ENCODE peak calls at places on chromosomes 5 and 9, in seven cellular contexts. H, N, O, P, K, X and Z are unnamed samples. For H3K4me1, the result is how much of the 10 kb centered on the place peaks cover.

GRCh38 chr9:97307500-97308163 is at the start of gene CCDC180:
- DNase-seq in X (peak), N (no peak), P (no peak), K (no peak), O (no peak), H (no peak), Z (no peak)

GRCh38 chr5:151740336-151740942 is 18.0 kb downstream of the ATOX1 start:
- DNase-seq in K (peak), O (peak), H (no peak), N (peak), X (peak), P (peak), Z (peak)

GRCh38 chr5:132962429-132962928 is 955 bp downstream of the AFF4 start:
- DNase-seq in P (peak), N (no peak), H (no peak), X (no peak), K (no peak), O (peak), Z (no peak)

GRCh38 chr5:15819617-15820016 is 319.6 kb downstream of the FBXL7 start:
- DNase-seq in N (no peak), H (no peak), O (no peak), K (no peak), X (no peak), P (no peak), Z (no peak)

GRCh38 chr5:4862500-4862899 is 277.6 kb upstream of the ADAMTS16 start:
- DNase-seq in K (no peak), N (no peak), O (peak), H (no peak), X (no peak), P (no peak), Z (no peak)

GRCh38 chr9:21056931-21057330 is 20.8 kb downstream of the IFNB1 start:
- DNase-seq in K (no peak), N (no peak), P (no peak), O (peak), X (no peak), H (no peak), Z (no peak)

GRCh38 chr5:176809544-176810083 is 745 bp upstream of the UNC5A start:
- DNase-seq in P (no peak), X (no peak), H (no peak), K (no peak), N (no peak), O (no peak), Z (no peak)

GRCh38 chr9:86707932-86708510 is 239.3 kb downstream of the GAS1 start:
- DNase-seq in X (no peak), O (no peak), N (no peak), H (no peak), P (no peak), K (no peak), Z (no peak)

GRCh38 chr9:126055386-126055785 is 271.2 kb upstream of the MVB12B start:
- DNase-seq in H (no peak), O (peak), P (no peak), N (no peak), X (no peak), K (peak), Z (no peak)

GRCh38 chr9:104779946-104780539 is 16.1 kb downstream of the NIPSNAP3B start:
- DNase-seq in H (no peak), X (no peak), N (no peak), P (peak), K (no peak), O (no peak), Z (no peak)

GRCh38 chr9:111176511-111176910 is 138.2 kb upstream of the LPAR1 start:
- DNase-seq in P (no peak), N (no peak), X (no peak), O (no peak), H (no peak), K (no peak), Z (no peak)

GRCh38 chr5:33501899-33502298 is 61.1 kb downstream of the TARS1 start:
- DNase-seq in H (no peak), K (no peak), P (no peak), O (no peak), N (no peak), X (no peak), Z (no peak)

GRCh38 chr5:3006961-3007551 is 255.6 kb upstream of the IRX2 start:
- DNase-seq in P (no peak), O (no peak), H (no peak), X (no peak), K (no peak), N (no peak), Z (peak)

GRCh38 chr9:101586651-101587050 is 8.1 kb downstream of the PPP3R2 start:
- DNase-seq in O (no peak), P (peak), N (no peak), X (no peak), H (no peak), K (no peak), Z (no peak)

GRCh38 chr5:143262393-143263174 is 140.9 kb downstream of the NR3C1 start:
- DNase-seq in N (no peak), K (no peak), P (no peak), O (peak), H (no peak), X (no peak), Z (no peak)

GRCh38 chr9:35791321-35791921 is at the start of gene NPR2:
- DNase-seq in N (peak), P (no peak), O (peak), H (no peak), X (no peak), K (peak), Z (no peak)

GRCh38 chr5:68033961-68034581 is 181.5 kb upstream of the PIK3R1 start:
- DNase-seq in K (no peak), X (no peak), N (no peak), H (no peak), P (peak), O (peak), Z (no peak)

GRCh38 chr5:113663879-113664278 is 150.4 kb downstream of the YTHDC2 start:
- DNase-seq in X (no peak), O (peak), H (peak), K (no peak), N (no peak), P (peak), Z (no peak)

GRCh38 chr5:61342066-61342465 is 10.0 kb downstream of the ZSWIM6 start:
- DNase-seq in O (peak), P (no peak), X (no peak), K (no peak), N (no peak), H (no peak), Z (no peak)

GRCh38 chr9:115400801-115401200 is 282.8 kb upstream of the TNC start:
- DNase-seq in O (peak), N (no peak), K (no peak), P (no peak), X (no peak), H (no peak), Z (no peak)

GRCh38 chr9:17630531-17630949 is 51.7 kb downstream of the SH3GL2 start:
- DNase-seq in N (no peak), P (no peak), H (no peak), X (no peak), K (no peak), O (no peak), Z (no peak)

GRCh38 chr9:14323969-14324366 is 10.0 kb upstream of the NFIB start:
- DNase-seq in X (no peak), N (no peak), K (no peak), O (no peak), P (no peak), H (no peak), Z (no peak)

GRCh38 chr9:99368341-99369326 is 146.6 kb downstream of the SEC61B start:
- DNase-seq in H (no peak), O (peak), P (peak), K (peak), N (peak), X (no peak), Z (no peak)

GRCh38 chr5:124738751-124739559 is 7.5 kb downstream of the ZNF608 start:
- DNase-seq in N (no peak), K (no peak), P (no peak), H (peak), X (no peak), O (no peak), Z (no peak)

GRCh38 chr5:138466900-138467710 is 1.8 kb downstream of the EGR1 start:
- DNase-seq in O (peak), N (no peak), X (no peak), H (peak), K (no peak), P (peak), Z (no peak)

GRCh38 chr9:104863180-104863883 is 64.6 kb downstream of the ABCA1 start:
- DNase-seq in K (no peak), N (no peak), X (peak), O (peak), H (no peak), P (peak), Z (no peak)

GRCh38 chr5:55535199-55535905 is 588 bp upstream of the PLPP1 start:
- DNase-seq in N (no peak), K (no peak), O (peak), H (peak), X (no peak), P (no peak), Z (no peak)

GRCh38 chr5:159878988-159879471 is 37.3 kb upstream of the ADRA1B start:
- DNase-seq in K (peak), X (peak), H (peak), N (peak), P (peak), O (peak), Z (peak)

GRCh38 chr9:135288941-135289534 is 190.5 kb upstream of the PPP1R26 start:
- DNase-seq in N (peak), P (no peak), K (peak), H (no peak), O (no peak), X (no peak), Z (no peak)

GRCh38 chr9:21747171-21747570 is 55.3 kb upstream of the MTAP start:
- DNase-seq in H (no peak), O (no peak), X (no peak), K (no peak), N (no peak), P (no peak), Z (no peak)

GRCh38 chr9:113556877-113557593 is 93.5 kb downstream of the RGS3 start:
- DNase-seq in K (peak), H (no peak), X (no peak), P (no peak), N (no peak), O (peak), Z (peak)

DNA sequence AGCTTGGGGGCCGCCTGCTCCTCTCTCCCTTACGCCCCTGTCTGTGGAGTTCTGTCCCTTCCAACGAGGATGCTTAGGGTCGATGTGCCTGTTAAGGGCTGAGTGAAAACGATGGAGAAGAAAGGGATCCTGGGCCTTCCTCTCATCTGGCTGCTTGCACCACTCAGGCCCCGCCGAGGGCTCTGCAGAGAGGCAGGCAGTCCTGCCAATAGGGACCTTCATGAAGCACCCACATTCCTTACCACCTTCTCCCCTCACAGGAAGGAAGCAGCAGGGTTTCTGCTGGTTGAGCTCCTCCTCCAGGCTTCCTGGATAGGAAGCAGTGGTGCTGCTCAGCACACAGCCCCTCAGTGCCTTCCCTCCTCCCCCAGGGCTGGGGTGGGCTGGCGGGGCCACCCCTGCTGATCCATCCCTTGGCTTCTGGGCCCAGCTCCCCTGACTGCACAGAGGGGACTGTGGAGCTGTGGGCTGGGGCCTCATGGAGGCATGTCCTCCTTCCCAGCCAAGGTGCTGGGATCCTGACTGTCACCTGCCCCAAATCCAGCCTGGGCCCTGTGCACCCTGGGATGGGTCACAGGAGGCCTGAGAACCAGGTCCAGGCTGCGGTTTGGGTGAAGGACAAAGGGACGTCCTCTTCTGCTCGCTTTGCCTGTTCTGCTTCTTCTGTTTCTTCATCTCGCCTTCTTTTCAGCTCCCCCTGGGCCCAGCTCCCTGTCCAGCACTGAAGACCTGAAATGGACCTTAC is 50.5 kb downstream of the AHRR start:
- DNase-seq in H (no peak), N (no peak), X (no peak), K (no peak), P (peak), O (no peak), Z (peak)
- TF ChIP-seq POLR2A in H (no peak), N (no peak), X (no peak), K (no peak), P (no peak), O (no peak), Z (no peak)

GRCh38 chr5:157271740-157272271 is 5.9 kb downstream of the CYFIP2 start:
- DNase-seq in H (no peak), K (no peak), X (no peak), P (peak), O (no peak), N (peak), Z (no peak)

GRCh38 chr5:157273131-157273556 is 7.2 kb downstream of the CYFIP2 start:
- DNase-seq in X (no peak), K (no peak), N (no peak), O (no peak), H (no peak), P (no peak), Z (no peak)

GRCh38 chr5:157279605-157280239 is 13.8 kb downstream of the CYFIP2 start:
- DNase-seq in H (no peak), X (no peak), N (no peak), P (no peak), K (no peak), O (no peak), Z (no peak)

GRCh38 chr5:157278319-157279037 is 12.6 kb downstream of the CYFIP2 start:
- DNase-seq in K (no peak), N (no peak), P (no peak), H (no peak), X (no peak), O (no peak), Z (no peak)

DNA sequence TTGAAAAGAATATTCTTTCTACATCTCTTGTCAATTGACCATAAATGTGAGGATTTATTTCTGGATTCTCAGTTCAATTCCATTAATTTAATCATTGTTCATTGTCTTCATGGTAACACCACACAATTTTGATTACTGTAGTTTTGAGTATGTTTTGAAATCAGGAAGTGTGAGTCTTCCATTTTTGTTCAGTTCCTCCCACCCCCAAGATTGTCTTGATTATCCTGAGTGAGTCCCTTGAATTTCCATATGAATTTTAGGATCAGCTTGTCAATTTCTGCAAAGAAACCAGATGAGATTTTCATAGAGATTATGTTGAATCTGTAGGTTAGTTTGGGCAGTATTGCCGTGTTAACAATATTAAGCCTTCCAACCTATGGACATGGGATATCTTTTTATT is 9.5 kb downstream of the CYFIP2 start:
- DNase-seq in O (no peak), N (no peak), K (no peak), H (no peak), X (no peak), P (no peak), Z (no peak)
- H3K4me1 ChIP-seq in O (under half), N (under half), K (under half), H (under half), X (under half), P (under half), Z (under half)

DNA sequence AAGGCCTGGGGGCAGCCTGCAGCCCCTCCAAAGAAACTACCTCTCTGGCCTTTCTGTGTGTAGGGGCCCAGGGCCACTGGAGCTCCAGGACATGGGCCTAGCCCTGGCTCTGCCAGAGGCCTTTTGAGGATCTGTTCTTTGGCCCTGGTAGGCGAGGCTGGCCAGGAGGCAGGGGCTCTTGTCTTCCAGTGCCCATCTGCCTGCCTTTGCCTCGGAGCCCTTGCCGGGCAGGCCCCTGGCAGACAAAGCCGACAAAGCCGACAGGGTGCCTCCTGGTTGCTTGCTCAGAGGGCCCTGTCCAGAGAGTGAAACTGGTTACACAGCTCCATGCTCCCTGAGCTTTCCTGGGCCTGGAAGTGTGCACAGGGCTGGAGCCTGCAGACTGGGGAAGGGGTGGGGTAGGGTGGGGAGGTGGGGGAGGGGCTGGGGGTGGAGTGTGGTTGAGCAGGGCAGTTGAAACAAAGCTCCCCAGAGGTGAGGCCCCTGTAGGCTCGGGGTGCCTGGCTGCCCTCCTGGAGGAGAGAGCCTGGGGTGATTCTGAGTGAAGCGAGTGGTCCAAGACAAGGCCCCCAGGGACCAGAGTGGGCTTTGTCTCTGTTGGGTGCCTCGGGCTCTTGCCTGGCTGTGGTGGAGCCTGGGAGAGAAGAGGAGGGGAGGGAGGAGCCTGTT is 29.3 kb downstream of the PTPA start:
- DNase-seq in H (no peak), N (peak), P (peak), O (peak), K (peak), X (no peak), Z (no peak)
- TF ChIP-seq POLR2A in H (no peak), N (no peak), P (peak), O (no peak), K (peak), X (no peak), Z (no peak)

GRCh38 chr5:34719029-34719428 is 62.9 kb downstream of the RAI14 start:
- DNase-seq in N (no peak), X (no peak), K (no peak), P (no peak), H (no peak), O (no peak), Z (no peak)

GRCh38 chr5:34715711-34716110 is 59.6 kb downstream of the RAI14 start:
- DNase-seq in X (no peak), N (no peak), H (no peak), O (peak), K (no peak), P (no peak), Z (no peak)

GRCh38 chr5:34717426-34718327 is 61.5 kb downstream of the RAI14 start:
- DNase-seq in K (no peak), N (no peak), O (peak), H (peak), P (no peak), X (no peak), Z (no peak)

GRCh38 chr5:34718516-34718915 is 62.4 kb downstream of the RAI14 start:
- DNase-seq in O (peak), N (no peak), P (no peak), K (no peak), H (no peak), X (no peak), Z (no peak)

DNA sequence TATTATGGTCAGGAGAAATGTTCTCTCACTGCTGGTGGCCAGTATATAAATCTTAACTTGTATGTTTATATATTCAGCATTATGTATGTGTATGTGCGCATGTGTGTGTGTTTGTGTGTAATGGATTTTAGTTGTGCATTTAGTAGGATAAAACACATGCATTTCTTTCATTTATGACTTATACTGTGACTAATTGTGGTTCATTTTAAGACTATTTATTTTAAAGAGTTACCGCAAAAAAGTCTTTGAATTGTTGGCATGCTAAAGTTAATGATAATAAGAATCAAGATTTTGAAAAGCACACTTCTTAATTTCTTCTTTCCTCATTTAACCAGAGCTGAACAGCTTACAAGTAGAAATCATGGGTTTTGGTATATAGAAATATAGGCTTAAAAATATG is 60.9 kb downstream of the RAI14 start:
- DNase-seq in P (no peak), K (no peak), H (no peak), N (no peak), O (peak), X (no peak), Z (no peak)
- H3K4me1 ChIP-seq in P (under half), K (under half), H (under half), N (under half), O (under half), X (under half), Z (under half)

GRCh38 chr9:133780404-133780945 is 42.3 kb upstream of the SARDH start:
- DNase-seq in N (no peak), K (no peak), O (no peak), P (no peak), H (no peak), X (no peak), Z (no peak)
- TF ChIP-seq POLR2A in N (no peak), K (no peak), O (no peak), P (no peak), H (no peak), X (no peak), Z (no peak)

DNA sequence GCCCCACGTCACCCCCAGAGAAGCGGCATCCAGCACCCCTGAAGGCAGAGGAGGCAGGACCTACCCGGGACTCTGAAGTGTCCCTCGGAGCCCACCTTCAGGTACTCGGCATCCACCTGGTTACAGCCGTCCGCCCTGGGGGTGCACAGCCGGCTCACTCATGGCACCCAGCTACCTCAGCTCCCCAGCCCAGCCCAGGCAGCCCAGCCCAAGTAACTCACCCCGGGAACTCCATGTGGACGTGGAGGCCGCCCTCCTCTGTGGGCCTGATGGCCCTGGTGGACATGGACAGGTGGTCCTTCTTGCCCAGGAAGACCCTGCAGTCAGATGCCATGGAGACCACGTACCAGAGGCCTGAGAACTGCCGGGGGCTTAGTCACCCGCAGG is 676 bp downstream of the LCN15 start:
- DNase-seq in O (no peak), P (no peak), K (peak), X (no peak), N (no peak), H (no peak), Z (no peak)
- H3K4me1 ChIP-seq in O (under half), P (under half), K (under half), X (under half), N (under half), H (under half), Z (under half)

GRCh38 chr5:14777187-14777586 is 94.4 kb downstream of the ANKH start:
- DNase-seq in X (no peak), O (no peak), P (no peak), N (no peak), K (no peak), H (no peak), Z (no peak)

GRCh38 chr5:14779975-14780374 is 91.6 kb downstream of the ANKH start:
- DNase-seq in K (no peak), H (no peak), P (no peak), O (no peak), X (no peak), N (no peak), Z (no peak)

GRCh38 chr5:14776640-14777039 is 94.9 kb downstream of the ANKH start:
- DNase-seq in H (no peak), N (no peak), O (peak), X (no peak), P (no peak), K (no peak), Z (no peak)

GRCh38 chr5:14777932-14778788 is 93.4 kb downstream of the ANKH start:
- DNase-seq in P (no peak), X (no peak), O (no peak), H (no peak), N (no peak), K (no peak), Z (no peak)

GRCh38 chr5:14778789-14779070 is 92.8 kb downstream of the ANKH start:
- DNase-seq in X (no peak), O (no peak), K (no peak), P (no peak), N (no peak), H (peak), Z (no peak)
- TF ChIP-seq POLR2A in X (no peak), O (no peak), K (no peak), P (no peak), N (no peak), H (no peak), Z (no peak)